ENCODE peak calls at places on chromosomes 4 and X, in six cellular contexts. T is endodermal cell, G is right atrium auricular region, Z is pancreas, B is psoas muscle, A is uterus. L is an unnamed sample. For H3K4me1, the result is how much of the 10 kb centered on the place peaks cover.

GRCh38 chr4:168386002-168386401 is 67.5 kb upstream of the DDX60 start:
- DNase-seq in T (no peak), B (no peak), Z (no peak), A (no peak), G (no peak), L (peak)

GRCh38 chr4:151488968-151489367 is 80.0 kb downstream of the FHIP1A start:
- DNase-seq in T (peak), Z (no peak), B (no peak), A (no peak), G (no peak), L (no peak)

GRCh38 chr4:92303621-92304027 is at the start of gene GRID2:
- DNase-seq in B (no peak), T (peak), A (no peak), G (no peak), Z (no peak), L (no peak)

GRCh38 chr4:53510981-53511380 is 80.3 kb downstream of the LNX1 start:
- DNase-seq in B (no peak), T (no peak), G (no peak), A (no peak), Z (no peak), L (no peak)

GRCh38 chr4:74412225-74412624 is 32.7 kb upstream of the AREG start:
- DNase-seq in Z (no peak), T (no peak), B (no peak), G (no peak), A (no peak), L (no peak)

GRCh38 chr4:29066856-29067255 is 1653.3 kb upstream of the PCDH7 start:
- DNase-seq in G (no peak), B (no peak), A (no peak), Z (no peak), T (no peak), L (no peak)

GRCh38 chr4:84877051-84877833 is 89.2 kb downstream of the WDFY3 start:
- DNase-seq in T (no peak), A (no peak), B (no peak), Z (no peak), G (no peak), L (peak)

GRCh38 chr4:16253127-16253960 is 27.1 kb upstream of the TAPT1 start:
- DNase-seq in B (no peak), Z (no peak), T (no peak), G (no peak), A (no peak), L (peak)

GRCh38 chr4:109574443-109574850 is 14.4 kb downstream of the MCUB start:
- DNase-seq in Z (no peak), B (no peak), G (no peak), A (no peak), T (no peak), L (no peak)

GRCh38 chr4:11428161-11428700 is 463 bp downstream of the HS3ST1 start:
- DNase-seq in T (peak), A (no peak), G (no peak), Z (peak), B (no peak), L (no peak)

GRCh38 chr4:2871911-2872310 is 28.3 kb downstream of the ADD1 start:
- DNase-seq in Z (no peak), G (no peak), A (no peak), T (no peak), B (no peak), L (no peak)

GRCh38 chr4:139599594-139600374 is 43.8 kb upstream of the SETD7 start:
- DNase-seq in A (no peak), G (no peak), B (no peak), Z (no peak), T (no peak), L (no peak)

GRCh38 chr4:119189638-119190037 is 22.9 kb upstream of the USP53 start:
- DNase-seq in T (no peak), B (no peak), Z (no peak), A (no peak), G (no peak), L (no peak)

GRCh38 chr4:140152015-140152703 is 1.8 kb downstream of the MAML3 start:
- DNase-seq in T (peak), G (peak), A (peak), Z (peak), B (peak), L (no peak)

GRCh38 chr4:1167244-1167949 is 5.0 kb downstream of the SPON2 start:
- DNase-seq in Z (peak), G (peak), B (peak), A (peak), T (peak), L (no peak)

GRCh38 chr4:142551513-142552280 is 294.4 kb downstream of the INPP4B start:
- DNase-seq in T (no peak), G (no peak), Z (no peak), A (no peak), B (no peak), L (no peak)

GRCh38 chr4:180060159-180060889 is 2182.9 kb upstream of the TENM3 start:
- DNase-seq in B (no peak), G (no peak), Z (no peak), A (no peak), T (no peak), L (no peak)

GRCh38 chr4:5976921-5977320 is 41.3 kb downstream of the C4orf50 start:
- DNase-seq in G (no peak), Z (no peak), A (no peak), T (peak), B (no peak), L (no peak)

GRCh38 chrX:29947225-29947624 is 268.1 kb upstream of the MAGEB2 start:
- DNase-seq in T (no peak), G (no peak), A (no peak), Z (no peak), B (no peak), L (no peak)

GRCh38 chr4:26220704-26221103 is 100.1 kb upstream of the RBPJ start:
- DNase-seq in Z (no peak), T (no peak), G (no peak), B (no peak), A (no peak), L (no peak)

GRCh38 chrX:9569875-9570274 is 105.0 kb downstream of the TBL1X start:
- DNase-seq in T (no peak), A (no peak), G (no peak), B (no peak), Z (no peak), L (peak)

GRCh38 chrX:106612403-106612789 is 618 bp downstream of the RADX start:
- DNase-seq in G (no peak), A (no peak), T (no peak), B (no peak), Z (no peak), L (no peak)

GRCh38 chrX:78555401-78555980 is 103.6 kb downstream of the RTL3 start:
- DNase-seq in A (no peak), G (no peak), B (no peak), Z (no peak), T (no peak), L (peak)

GRCh38 chr4:141134586-141134985 is 1.3 kb upstream of the RNF150 start:
- DNase-seq in Z (no peak), A (no peak), G (no peak), B (no peak), T (no peak), L (no peak)

GRCh38 chr4:173381610-173382009 is 10.9 kb downstream of the SAP30 start:
- DNase-seq in B (no peak), G (no peak), A (no peak), Z (no peak), T (no peak), L (no peak)
- H3K4me1 ChIP-seq in B (under half), G (under half), A (under half), Z (under half), T (under half), L (under half)

DNA sequence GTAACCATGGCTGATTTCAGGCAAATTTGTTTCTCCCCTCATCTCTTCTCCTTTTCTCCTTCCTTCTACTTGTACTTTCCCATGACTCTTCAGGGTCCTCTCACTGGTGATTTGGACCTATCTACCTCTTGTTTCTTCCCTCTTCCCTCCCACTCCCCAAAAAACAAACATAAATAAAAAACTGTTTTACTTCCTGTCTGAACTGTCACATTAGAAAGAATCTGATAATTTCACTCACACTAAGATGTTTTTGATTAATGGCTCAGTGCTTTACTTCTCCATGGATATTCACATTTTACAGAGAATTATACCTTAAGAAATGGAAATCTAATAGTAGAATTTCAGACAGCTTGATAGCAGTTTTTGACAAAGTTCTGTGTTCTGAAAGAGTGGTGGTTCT is 7.2 kb downstream of the STK26 start:
- DNase-seq in B (no peak), T (no peak), Z (no peak), G (no peak), A (no peak), L (no peak)
- H3K4me1 ChIP-seq in B (under half), T (under half), Z (under half), G (under half), A (under half), L (under half)

DNA sequence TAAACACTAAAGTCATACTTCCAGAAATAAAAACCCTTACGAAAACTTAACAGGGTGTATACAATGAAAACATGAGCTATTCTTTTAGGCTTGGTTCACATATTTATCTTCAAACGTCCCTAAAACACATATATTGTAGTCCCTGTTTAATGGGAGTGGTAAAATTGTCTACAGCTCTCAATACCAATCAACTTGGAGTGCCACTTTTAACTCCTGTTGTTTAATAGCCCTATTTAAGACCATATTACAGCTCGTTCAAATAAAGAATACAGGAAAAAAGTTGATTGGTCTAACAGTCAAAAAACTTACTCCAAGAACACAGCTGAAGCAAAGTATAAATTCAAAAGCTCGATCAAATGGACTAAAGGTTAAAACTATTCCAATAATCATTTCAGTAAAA is 3.9 kb downstream of the UBE2D3 start:
- DNase-seq in T (no peak), B (no peak), Z (no peak), A (no peak), G (no peak), L (no peak)
- H3K4me1 ChIP-seq in T (under half), B (half or more), Z (half or more), A (under half), G (under half), L (under half)

GRCh38 chr4:113697429-113697828 is 64.1 kb downstream of the CAMK2D start:
- DNase-seq in T (no peak), A (no peak), G (no peak), B (no peak), Z (no peak), L (no peak)
- H3K4me1 ChIP-seq in T (under half), A (under half), G (under half), B (half or more), Z (under half), L (under half)

GRCh38 chr4:86035688-86036087 is 324.2 kb downstream of the MAPK10 start:
- DNase-seq in G (no peak), T (no peak), Z (no peak), B (no peak), A (no peak), L (no peak)

GRCh38 chr4:86034616-86035015 is 325.2 kb downstream of the MAPK10 start:
- DNase-seq in G (no peak), B (no peak), A (no peak), T (no peak), Z (no peak), L (no peak)

GRCh38 chr4:86032476-86033022 is 327.3 kb downstream of the MAPK10 start:
- DNase-seq in B (peak), T (no peak), G (no peak), A (peak), Z (no peak), L (no peak)

GRCh38 chr4:86031927-86032326 is 327.9 kb downstream of the MAPK10 start:
- DNase-seq in T (no peak), A (no peak), G (no peak), B (no peak), Z (no peak), L (no peak)

DNA sequence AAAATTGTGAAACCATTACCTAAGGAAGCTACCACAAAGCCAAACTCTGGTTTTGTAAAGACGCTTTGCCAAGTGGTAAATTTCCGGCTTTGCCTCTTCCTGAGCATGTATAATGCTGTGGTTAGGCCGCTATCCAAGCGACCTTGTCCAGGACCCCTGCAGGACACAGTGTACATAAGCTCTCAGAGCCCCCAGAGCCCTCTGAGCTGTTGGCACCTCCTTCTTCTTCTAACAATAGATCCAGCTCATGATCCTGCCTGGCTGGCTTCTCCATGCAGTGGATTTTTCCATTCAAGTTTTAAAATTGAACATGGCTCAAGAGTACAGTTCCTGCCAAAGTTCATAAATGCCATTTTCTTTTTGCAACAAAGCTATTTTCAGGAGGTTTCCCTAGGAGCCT is 326.7 kb downstream of the MAPK10 start:
- DNase-seq in G (peak), T (no peak), Z (no peak), A (peak), B (peak), L (no peak)
- H3K4me1 ChIP-seq in G (under half), T (under half), Z (under half), A (under half), B (under half), L (under half)

GRCh38 chr4:41177016-41177415 is 37.3 kb downstream of the APBB2 start:
- DNase-seq in A (no peak), T (no peak), G (no peak), B (no peak), Z (no peak), L (no peak)
- H3K4me1 ChIP-seq in A (under half), T (under half), G (under half), B (under half), Z (under half), L (under half)

L was measured in SJSA1.